ENCODE peak calls at places on chromosomes 1 and 21, in seven cellular contexts. O is Panc1, P is fibroblast of pulmonary artery, E is GM12864, S is GM12878, N is kidney, U is AG09309. L is an unnamed sample.
A peak's percentile ranks its signal among the peaks of the same experiment; 100 is the strongest.

GRCh38 chr1:224525411-224526040 is 90.6 kb upstream of the CNIH3 start:
- DNase-seq in O (no peak), P (no peak), E (no peak), S (no peak), N (no peak), U (no peak), L (no peak)

GRCh38 chr1:214349781-214350180 is 68.8 kb downstream of the SMYD2 start:
- DNase-seq in O (no peak), P (no peak), E (no peak), S (no peak), N (no peak), U (no peak), L (no peak)

GRCh38 chr1:226593541-226593940 is 45.0 kb downstream of the STUM start:
- DNase-seq in O (no peak), P (no peak), E (no peak), S (no peak), N (no peak), U (no peak), L (no peak)

GRCh38 chr1:214551052-214551435 is 358 bp downstream of the PTPN14 start:
- DNase-seq in O (no peak), P (no peak), E (no peak), S (no peak), N (peak; percentile 88), U (no peak), L (no peak)

GRCh38 chr1:92951141-92951582 is 10.1 kb downstream of the DIPK1A start:
- DNase-seq in O (no peak), P (peak; percentile 62), E (peak; percentile 73), S (peak; percentile 79), N (no peak), U (peak; percentile 46), L (peak; percentile 85)

GRCh38 chr1:21935393-21935804 is 1.7 kb downstream of the HSPG2 start:
- DNase-seq in O (no peak), P (no peak), E (no peak), S (no peak), N (no peak), U (no peak), L (no peak)

GRCh38 chr1:31152181-31152768 is 86.8 kb upstream of the PUM1 start:
- DNase-seq in O (no peak), P (peak; percentile 94), E (no peak), S (no peak), N (peak; percentile 37), U (peak; percentile 57), L (peak; percentile 9)

GRCh38 chr1:54936791-54937190 is 43.6 kb upstream of the TMEM61 start:
- DNase-seq in O (no peak), P (no peak), E (no peak), S (no peak), N (no peak), U (no peak), L (no peak)

GRCh38 chr1:113217447-113218208 is 144.6 kb downstream of the LRIG2 start:
- DNase-seq in O (no peak), P (no peak), E (no peak), S (no peak), N (no peak), U (no peak), L (no peak)

GRCh38 chr1:181108297-181108696 is 19.8 kb downstream of the IER5 start:
- DNase-seq in O (no peak), P (no peak), E (no peak), S (no peak), N (no peak), U (no peak), L (no peak)

GRCh38 chr1:156591432-156592157 is at the start of gene NAXE:
- DNase-seq in O (no peak), P (peak; percentile 37), E (no peak), S (no peak), N (peak; percentile 91), U (no peak), L (peak; percentile 80)

GRCh38 chr1:108561731-108562326 is 1.9 kb downstream of the EEIG2 start:
- DNase-seq in O (peak; percentile 46), P (peak; percentile 35), E (peak; percentile 55), S (no peak), N (peak; percentile 83), U (no peak), L (peak; percentile 88)
- TF ChIP-seq CTCF in O (peak; percentile 86), P (peak; percentile 40), E (peak; percentile 91), S (peak; percentile 94), N (peak; percentile 56), U (peak; percentile 35), L (peak; percentile 91)

GRCh38 chr1:8876099-8876496 is 2.4 kb downstream of the ENO1 start:
- DNase-seq in O (no peak), P (no peak), E (no peak), S (no peak), N (no peak), U (no peak), L (no peak)

GRCh38 chr1:8874230-8875201 is 4.0 kb downstream of the ENO1 start:
- DNase-seq in O (no peak), P (peak; percentile 60), E (no peak), S (no peak), N (no peak), U (no peak), L (no peak)

GRCh38 chr1:8873506-8874229 is 4.8 kb downstream of the ENO1 start:
- DNase-seq in O (peak; percentile 97), P (peak; percentile 97), E (no peak), S (no peak), N (peak; percentile 92), U (peak; percentile 97), L (peak; percentile 44)

GRCh38 chr1:8873001-8873400 is 5.5 kb downstream of the ENO1 start:
- DNase-seq in O (no peak), P (no peak), E (no peak), S (no peak), N (no peak), U (no peak), L (no peak)

GRCh38 chr1:8875216-8875861 is 3.1 kb downstream of the ENO1 start:
- DNase-seq in O (no peak), P (no peak), E (no peak), S (no peak), N (no peak), U (no peak), L (no peak)
- H3K4me3 ChIP-seq in O (peak overlapping the region; percentile 94), P (peak overlapping the region; percentile 88), E (peak overlapping the region; percentile 69), S (peak overlapping the region; percentile 89), N (peak overlapping the region; percentile 28), U (peak overlapping the region; percentile 8), L (peak overlapping the region; percentile 92)

GRCh38 chr1:36187800-36188593 is 32.0 kb downstream of the MAP7D1 start:
- DNase-seq in O (peak; percentile 81), P (peak; percentile 96), E (peak; percentile 53), S (peak; percentile 57), N (peak; percentile 93), U (peak; percentile 74), L (peak; percentile 89)
- TF ChIP-seq CTCF in O (peak; percentile 91), P (peak; percentile 94), E (peak; percentile 92), S (peak; percentile 99), N (peak; percentile 94), U (peak; percentile 90), L (peak; percentile 85)

GRCh38 chr1:939511-940107 is 15.9 kb downstream of the SAMD11 start:
- DNase-seq in O (no peak), P (no peak), E (no peak), S (no peak), N (no peak), U (no peak), L (no peak)

GRCh38 chr1:941588-942383 is 17.3 kb downstream of the NOC2L start:
- DNase-seq in O (no peak), P (peak; percentile 67), E (no peak), S (no peak), N (peak; percentile 97), U (peak; percentile 35), L (no peak)

GRCh38 chr1:941027-941587 is 17.4 kb downstream of the SAMD11 start:
- DNase-seq in O (no peak), P (no peak), E (no peak), S (no peak), N (no peak), U (no peak), L (no peak)

GRCh38 chr1:938711-939504 is 15.2 kb downstream of the SAMD11 start:
- DNase-seq in O (no peak), P (no peak), E (no peak), S (no peak), N (no peak), U (no peak), L (no peak)

DNA sequence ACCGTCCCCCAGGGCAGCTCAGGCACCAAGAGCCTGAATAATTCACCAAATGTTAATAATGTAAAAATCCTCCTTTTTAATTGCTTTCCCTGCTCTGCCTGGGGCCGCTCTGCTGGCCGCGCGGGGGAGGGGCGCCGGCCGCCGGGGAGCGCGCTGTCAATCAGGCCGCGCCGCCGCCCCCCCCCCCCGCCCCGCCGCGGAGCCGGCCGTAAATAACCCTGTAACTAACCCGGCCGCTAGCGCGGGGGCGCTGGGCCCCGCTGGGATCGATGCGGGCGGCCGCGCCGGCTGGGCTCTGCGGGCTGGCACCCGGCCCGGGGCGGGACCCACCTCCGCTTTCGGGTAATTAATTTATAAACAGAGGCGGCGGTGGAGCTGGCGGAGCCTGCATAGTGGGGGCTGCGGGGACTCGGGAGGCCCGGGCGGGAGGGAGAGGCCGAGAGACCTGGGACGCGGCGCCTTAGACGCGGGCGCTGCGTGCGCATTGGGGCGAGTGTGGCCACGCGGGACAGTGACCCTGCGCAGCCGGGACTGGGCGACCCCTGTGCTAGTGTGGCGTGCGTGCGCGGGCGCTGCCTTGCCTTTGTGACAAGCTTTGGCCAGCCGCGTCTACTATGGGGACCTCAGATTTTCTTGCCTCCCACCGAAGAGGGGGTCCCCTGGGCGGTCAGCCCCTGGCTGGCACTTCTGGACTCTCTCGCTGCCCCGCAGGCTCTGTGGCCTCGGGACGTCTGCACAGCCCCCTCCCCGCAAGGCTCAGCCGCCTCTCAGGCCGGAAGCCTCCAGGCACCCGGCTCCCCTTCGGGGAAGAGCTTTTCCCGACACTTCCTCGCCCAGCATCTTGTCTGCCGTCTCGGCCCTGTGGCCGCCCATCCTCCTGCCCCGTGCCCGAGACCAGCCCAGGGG is 16.7 kb downstream of the SAMD11 start:
- DNase-seq in O (no peak), P (peak; percentile 44), E (no peak), S (no peak), N (peak; percentile 95), U (no peak), L (no peak)
- H3K4me3 ChIP-seq in O (peak overlapping the region; percentile 40), P (peak overlapping the region; percentile 27), E (no peak overlapping the region), S (peak overlapping the region; percentile 22), N (peak overlapping the region; percentile 41), U (peak overlapping the region; percentile 3), L (no peak overlapping the region)

DNA sequence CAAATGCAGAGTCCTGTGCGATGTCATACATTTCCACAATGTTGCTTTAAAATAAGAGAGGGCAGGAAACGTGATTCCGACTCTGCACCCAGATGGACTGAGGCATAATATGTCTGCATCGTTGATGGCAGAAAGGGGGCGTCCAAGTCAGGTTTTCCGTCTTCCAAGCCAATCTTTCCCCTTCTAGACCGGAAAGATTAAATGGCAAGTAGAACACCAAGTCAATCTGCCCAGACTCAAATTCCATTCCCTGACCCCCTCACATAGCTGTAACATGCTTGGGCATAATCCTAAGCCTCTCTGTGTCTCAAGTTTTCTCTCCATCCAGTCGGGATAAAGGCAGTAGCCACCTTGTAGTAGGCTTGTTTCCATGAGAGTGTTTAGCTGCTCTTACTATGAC is 14.4 kb downstream of the PCP4 start:
- DNase-seq in O (no peak), P (no peak), E (no peak), S (no peak), N (no peak), U (no peak), L (no peak)
- TF ChIP-seq CTCF in O (peak; percentile 11), P (no peak), E (no peak), S (no peak), N (no peak), U (no peak), L (no peak)

GRCh38 chr1:208228026-208228425 is 16.2 kb downstream of the PLXNA2 start:
- DNase-seq in O (no peak), P (no peak), E (no peak), S (no peak), N (no peak), U (no peak), L (no peak)
- H3K4me3 ChIP-seq in O (no peak overlapping the region), P (no peak overlapping the region), E (no peak overlapping the region), S (no peak overlapping the region), N (no peak overlapping the region), U (no peak overlapping the region), L (no peak overlapping the region)